ENCODE peak calls at places on chromosomes 1 and 21, in nine cellular contexts. One of them, this sample, is unnamed.

GRCh38 chr1:180080439-180080838 is 74.2 kb upstream of the QSOX1 start:
- DNase-seq in naive B cell: no peak
- DNase-seq in stimulated activated CD4-positive, alpha-beta T cell treated with anti-CD3 and anti-CD28 coated beads, Interleukin-2, amount 100 ng/mL, for 24 hours: no peak
- DNase-seq in dorsolateral prefrontal cortex: no peak
- DNase-seq in AG20443: no peak
- DNase-seq in fibroblast of the aortic adventitia: no peak
- DNase-seq in Daoy: no peak
- DNase-seq in EL: no peak
- DNase-seq in mesendoderm: no peak
- DNase-seq in this sample: no peak

GRCh38 chr1:89978763-89979162 is 16.1 kb upstream of the ZNF326 start:
- DNase-seq in fibroblast of the aortic adventitia: no peak
- DNase-seq in dorsolateral prefrontal cortex: no peak
- DNase-seq in AG20443: no peak
- DNase-seq in naive B cell: no peak
- DNase-seq in EL: peak
- DNase-seq in Daoy: no peak
- DNase-seq in mesendoderm: no peak
- DNase-seq in stimulated activated CD4-positive, alpha-beta T cell treated with anti-CD3 and anti-CD28 coated beads, Interleukin-2, amount 100 ng/mL, for 24 hours: no peak
- DNase-seq in this sample: no peak

GRCh38 chr1:177586429-177586828 is 383.4 kb downstream of the SEC16B start:
- DNase-seq in Daoy: no peak
- DNase-seq in EL: peak
- DNase-seq in fibroblast of the aortic adventitia: peak
- DNase-seq in mesendoderm: no peak
- DNase-seq in dorsolateral prefrontal cortex: no peak
- DNase-seq in AG20443: peak
- DNase-seq in stimulated activated CD4-positive, alpha-beta T cell treated with anti-CD3 and anti-CD28 coated beads, Interleukin-2, amount 100 ng/mL, for 24 hours: no peak
- DNase-seq in naive B cell: no peak
- DNase-seq in this sample: no peak

GRCh38 chr21:42262826-42263225 is 43.9 kb downstream of the ABCG1 start:
- DNase-seq in fibroblast of the aortic adventitia: peak
- DNase-seq in stimulated activated CD4-positive, alpha-beta T cell treated with anti-CD3 and anti-CD28 coated beads, Interleukin-2, amount 100 ng/mL, for 24 hours: no peak
- DNase-seq in dorsolateral prefrontal cortex: peak
- DNase-seq in mesendoderm: peak
- DNase-seq in AG20443: no peak
- DNase-seq in naive B cell: no peak
- DNase-seq in EL: no peak
- DNase-seq in Daoy: peak
- DNase-seq in this sample: no peak

GRCh38 chr1:101299710-101300109 is 62.9 kb downstream of the S1PR1 start:
- DNase-seq in dorsolateral prefrontal cortex: no peak
- DNase-seq in naive B cell: no peak
- DNase-seq in EL: no peak
- DNase-seq in AG20443: no peak
- DNase-seq in fibroblast of the aortic adventitia: no peak
- DNase-seq in stimulated activated CD4-positive, alpha-beta T cell treated with anti-CD3 and anti-CD28 coated beads, Interleukin-2, amount 100 ng/mL, for 24 hours: no peak
- DNase-seq in Daoy: no peak
- DNase-seq in mesendoderm: no peak
- DNase-seq in this sample: no peak

GRCh38 chr1:2552189-2552588 is 4.0 kb upstream of the TNFRSF14 start:
- DNase-seq in stimulated activated CD4-positive, alpha-beta T cell treated with anti-CD3 and anti-CD28 coated beads, Interleukin-2, amount 100 ng/mL, for 24 hours: no peak
- DNase-seq in EL: no peak
- DNase-seq in fibroblast of the aortic adventitia: no peak
- DNase-seq in AG20443: no peak
- DNase-seq in dorsolateral prefrontal cortex: no peak
- DNase-seq in naive B cell: no peak
- DNase-seq in Daoy: no peak
- DNase-seq in mesendoderm: no peak
- DNase-seq in this sample: no peak

GRCh38 chr21:28885853-28886177 is 106.9 kb downstream of the LTN1 start:
- DNase-seq in naive B cell: no peak
- DNase-seq in Daoy: no peak
- DNase-seq in stimulated activated CD4-positive, alpha-beta T cell treated with anti-CD3 and anti-CD28 coated beads, Interleukin-2, amount 100 ng/mL, for 24 hours: no peak
- DNase-seq in EL: peak
- DNase-seq in AG20443: peak
- DNase-seq in mesendoderm: no peak
- DNase-seq in fibroblast of the aortic adventitia: peak
- DNase-seq in dorsolateral prefrontal cortex: no peak
- DNase-seq in this sample: no peak

GRCh38 chr1:208997726-208998312 is 585.7 kb upstream of the CAMK1G start:
- DNase-seq in mesendoderm: peak
- DNase-seq in stimulated activated CD4-positive, alpha-beta T cell treated with anti-CD3 and anti-CD28 coated beads, Interleukin-2, amount 100 ng/mL, for 24 hours: no peak
- DNase-seq in EL: peak
- DNase-seq in fibroblast of the aortic adventitia: peak
- DNase-seq in Daoy: no peak
- DNase-seq in dorsolateral prefrontal cortex: no peak
- DNase-seq in AG20443: peak
- DNase-seq in naive B cell: no peak
- DNase-seq in this sample: no peak

GRCh38 chr1:150513275-150513885 is 2.2 kb upstream of the FALEC start:
- DNase-seq in dorsolateral prefrontal cortex: no peak
- DNase-seq in naive B cell: no peak
- DNase-seq in AG20443: peak
- DNase-seq in Daoy: no peak
- DNase-seq in mesendoderm: no peak
- DNase-seq in fibroblast of the aortic adventitia: no peak
- DNase-seq in stimulated activated CD4-positive, alpha-beta T cell treated with anti-CD3 and anti-CD28 coated beads, Interleukin-2, amount 100 ng/mL, for 24 hours: no peak
- DNase-seq in EL: no peak
- DNase-seq in this sample: no peak

GRCh38 chr1:155962599-155963211 is 15.6 kb downstream of the ARHGEF2 start:
- DNase-seq in naive B cell: no peak
- DNase-seq in stimulated activated CD4-positive, alpha-beta T cell treated with anti-CD3 and anti-CD28 coated beads, Interleukin-2, amount 100 ng/mL, for 24 hours: no peak
- DNase-seq in EL: peak
- DNase-seq in mesendoderm: no peak
- DNase-seq in Daoy: peak
- DNase-seq in fibroblast of the aortic adventitia: peak
- DNase-seq in dorsolateral prefrontal cortex: no peak
- DNase-seq in AG20443: no peak
- DNase-seq in this sample: no peak

GRCh38 chr21:42062543-42063022 is 8.5 kb upstream of the UMODL1 start:
- DNase-seq in stimulated activated CD4-positive, alpha-beta T cell treated with anti-CD3 and anti-CD28 coated beads, Interleukin-2, amount 100 ng/mL, for 24 hours: peak
- DNase-seq in EL: no peak
- DNase-seq in naive B cell: peak
- DNase-seq in dorsolateral prefrontal cortex: no peak
- DNase-seq in AG20443: no peak
- DNase-seq in mesendoderm: no peak
- DNase-seq in fibroblast of the aortic adventitia: no peak
- DNase-seq in Daoy: no peak
- DNase-seq in this sample: peak

GRCh38 chr21:45747233-45747766 is 103.8 kb downstream of the PCBP3 start:
- DNase-seq in naive B cell: no peak
- DNase-seq in Daoy: peak
- DNase-seq in AG20443: no peak
- DNase-seq in fibroblast of the aortic adventitia: no peak
- DNase-seq in dorsolateral prefrontal cortex: no peak
- DNase-seq in mesendoderm: no peak
- DNase-seq in EL: no peak
- DNase-seq in stimulated activated CD4-positive, alpha-beta T cell treated with anti-CD3 and anti-CD28 coated beads, Interleukin-2, amount 100 ng/mL, for 24 hours: no peak
- DNase-seq in this sample: no peak

GRCh38 chr21:42878678-42878992 is 704 bp downstream of the WDR4 start:
- DNase-seq in stimulated activated CD4-positive, alpha-beta T cell treated with anti-CD3 and anti-CD28 coated beads, Interleukin-2, amount 100 ng/mL, for 24 hours: no peak
- DNase-seq in naive B cell: peak
- DNase-seq in mesendoderm: no peak
- DNase-seq in Daoy: no peak
- DNase-seq in dorsolateral prefrontal cortex: no peak
- DNase-seq in EL: no peak
- DNase-seq in AG20443: no peak
- DNase-seq in fibroblast of the aortic adventitia: no peak
- DNase-seq in this sample: no peak

GRCh38 chr1:208185801-208186201 is 58.4 kb downstream of the PLXNA2 start:
- DNase-seq in mesendoderm: no peak
- DNase-seq in dorsolateral prefrontal cortex: no peak
- DNase-seq in AG20443: no peak
- DNase-seq in EL: peak
- DNase-seq in naive B cell: no peak
- DNase-seq in stimulated activated CD4-positive, alpha-beta T cell treated with anti-CD3 and anti-CD28 coated beads, Interleukin-2, amount 100 ng/mL, for 24 hours: no peak
- DNase-seq in fibroblast of the aortic adventitia: no peak
- DNase-seq in Daoy: no peak
- DNase-seq in this sample: no peak

This sample was measured in OCI-LY7.